ENCODE peak calls at places on chromosomes 2 and 18, in four cellular contexts. C is HEK293T, V is GM12878, Q is K562. I is an unnamed sample.

GRCh38 chr2:69509011-69509749 is 71.9 kb upstream of the NFU1 start:
- DNase-seq in C (no peak), V (no peak), Q (no peak), I (no peak)

GRCh38 chr18:73646772-73647171 is 500.9 kb downstream of the FBXO15 start:
- DNase-seq in C (no peak), V (no peak), Q (no peak), I (no peak)

GRCh38 chr2:22907330-22907729 is 477.6 kb upstream of the KLHL29 start:
- DNase-seq in C (no peak), V (no peak), Q (no peak), I (no peak)

GRCh38 chr2:162011718-162012564 is 62.1 kb downstream of the DPP4 start:
- DNase-seq in C (no peak), V (no peak), Q (no peak), I (no peak)

GRCh38 chr18:79791141-79791972 is 6.4 kb upstream of the KCNG2 start:
- DNase-seq in C (no peak), V (no peak), Q (no peak), I (peak)

GRCh38 chr2:176473177-176473576 is 203.9 kb downstream of the MTX2 start:
- DNase-seq in C (no peak), V (no peak), Q (no peak), I (no peak)

GRCh38 chr2:152126664-152127063 is 27.8 kb upstream of the CACNB4 start:
- DNase-seq in C (no peak), V (no peak), Q (no peak), I (no peak)

GRCh38 chr2:218852911-218853667 is 6.5 kb upstream of the WNT6 start:
- DNase-seq in C (peak), V (no peak), Q (peak), I (peak)

GRCh38 chr2:85431787-85432186 is 13.3 kb downstream of the SH2D6 start:
- DNase-seq in C (no peak), V (no peak), Q (no peak), I (no peak)

GRCh38 chr18:8426401-8426800 is 182.8 kb upstream of the RAB12 start:
- DNase-seq in C (peak), V (no peak), Q (peak), I (peak)

GRCh38 chr2:31947871-31948270 is 62.9 kb downstream of the MEMO1 start:
- DNase-seq in C (no peak), V (no peak), Q (no peak), I (no peak)

GRCh38 chr2:171515672-171516298 is 6.5 kb upstream of the CYBRD1 start:
- DNase-seq in C (no peak), V (no peak), Q (peak), I (no peak)

GRCh38 chr18:41870191-41870590 is 84.8 kb upstream of the PIK3C3 start:
- DNase-seq in C (no peak), V (no peak), Q (no peak), I (no peak)

GRCh38 chr2:100518801-100519200 is 44.0 kb upstream of the PDCL3 start:
- DNase-seq in C (no peak), V (no peak), Q (no peak), I (no peak)

GRCh38 chr2:153004627-153005026 is 286.2 kb downstream of the ARL6IP6 start:
- DNase-seq in C (no peak), V (no peak), Q (no peak), I (no peak)

GRCh38 chr2:195475336-195475735 is 181.7 kb upstream of the SLC39A10 start:
- DNase-seq in C (no peak), V (no peak), Q (no peak), I (no peak)

GRCh38 chr2:240960309-240960962 is 38.0 kb upstream of the SNED1 start:
- DNase-seq in C (no peak), V (no peak), Q (no peak), I (peak)

GRCh38 chr2:9846554-9846953 is 3.3 kb downstream of the TAF1B start:
- DNase-seq in C (no peak), V (no peak), Q (no peak), I (no peak)

GRCh38 chr2:13821255-13821880 is 811.1 kb upstream of the LRATD1 start:
- DNase-seq in C (no peak), V (no peak), Q (no peak), I (no peak)

GRCh38 chr2:172438741-172439508 is 11.5 kb downstream of the ITGA6 start:
- DNase-seq in C (no peak), V (no peak), Q (no peak), I (no peak)

GRCh38 chr2:16227811-16228462 is 287.6 kb downstream of the MYCN start:
- DNase-seq in C (no peak), V (no peak), Q (peak), I (no peak)

GRCh38 chr2:200862532-200863000 is 1.9 kb downstream of the CLK1 start:
- DNase-seq in C (no peak), V (peak), Q (no peak), I (peak)

GRCh38 chr2:222903234-222904220 is 42.7 kb downstream of the ACSL3 start:
- DNase-seq in C (peak), V (no peak), Q (peak), I (peak)

GRCh38 chr2:98761267-98761781 is 30.4 kb upstream of the MGAT4A start:
- DNase-seq in C (no peak), V (no peak), Q (no peak), I (peak)

GRCh38 chr2:54773233-54773632 is 49.8 kb downstream of the EML6 start:
- DNase-seq in C (no peak), V (no peak), Q (no peak), I (no peak)

GRCh38 chr2:54772110-54772509 is 48.6 kb downstream of the EML6 start:
- DNase-seq in C (no peak), V (no peak), Q (no peak), I (no peak)

GRCh38 chr2:54771166-54771565 is 47.7 kb downstream of the EML6 start:
- DNase-seq in C (no peak), V (no peak), Q (no peak), I (no peak)

GRCh38 chr2:54773838-54774237 is 50.4 kb downstream of the EML6 start:
- DNase-seq in C (peak), V (no peak), Q (no peak), I (no peak)

GRCh38 chr2:54772531-54772930 is 49.1 kb downstream of the EML6 start:
- DNase-seq in C (no peak), V (no peak), Q (no peak), I (no peak)
- TF ChIP-seq TARDBP in C (no peak), V (no peak), Q (no peak), I (no peak)

GRCh38 chr2:89767581-89768435 is 1076.3 kb downstream of the RPIA start:
- DNase-seq in C (no peak), V (no peak), Q (no peak), I (no peak)
- TF ChIP-seq TARDBP in C (no peak), V (no peak), Q (no peak), I (no peak)

GRCh38 chr18:22166070-22166972 is 3.1 kb upstream of the GATA6 start:
- DNase-seq in C (no peak), V (no peak), Q (no peak), I (no peak)

GRCh38 chr18:22163432-22163831 is 6.0 kb upstream of the GATA6 start:
- DNase-seq in C (no peak), V (no peak), Q (no peak), I (no peak)

GRCh38 chr18:22165603-22166069 is 3.8 kb upstream of the GATA6 start:
- DNase-seq in C (no peak), V (no peak), Q (no peak), I (no peak)

GRCh38 chr18:22164337-22165048 is 4.9 kb upstream of the GATA6 start:
- DNase-seq in C (no peak), V (no peak), Q (no peak), I (no peak)

GRCh38 chr18:22165049-22165602 is 4.3 kb upstream of the GATA6 start:
- DNase-seq in C (no peak), V (no peak), Q (no peak), I (no peak)
- TF ChIP-seq TARDBP in C (no peak), V (no peak), Q (no peak), I (no peak)

GRCh38 chr2:27920148-27920885 is 29.8 kb downstream of the BABAM2 start:
- DNase-seq in C (no peak), V (no peak), Q (no peak), I (peak)
- TF ChIP-seq TARDBP in C (no peak), V (no peak), Q (no peak), I (no peak)

GRCh38 chr2:158716921-158717320 is 78.2 kb upstream of the DAPL1 start:
- DNase-seq in C (no peak), V (no peak), Q (no peak), I (no peak)
- TF ChIP-seq TARDBP in C (no peak), V (no peak), Q (no peak), I (no peak)

DNA sequence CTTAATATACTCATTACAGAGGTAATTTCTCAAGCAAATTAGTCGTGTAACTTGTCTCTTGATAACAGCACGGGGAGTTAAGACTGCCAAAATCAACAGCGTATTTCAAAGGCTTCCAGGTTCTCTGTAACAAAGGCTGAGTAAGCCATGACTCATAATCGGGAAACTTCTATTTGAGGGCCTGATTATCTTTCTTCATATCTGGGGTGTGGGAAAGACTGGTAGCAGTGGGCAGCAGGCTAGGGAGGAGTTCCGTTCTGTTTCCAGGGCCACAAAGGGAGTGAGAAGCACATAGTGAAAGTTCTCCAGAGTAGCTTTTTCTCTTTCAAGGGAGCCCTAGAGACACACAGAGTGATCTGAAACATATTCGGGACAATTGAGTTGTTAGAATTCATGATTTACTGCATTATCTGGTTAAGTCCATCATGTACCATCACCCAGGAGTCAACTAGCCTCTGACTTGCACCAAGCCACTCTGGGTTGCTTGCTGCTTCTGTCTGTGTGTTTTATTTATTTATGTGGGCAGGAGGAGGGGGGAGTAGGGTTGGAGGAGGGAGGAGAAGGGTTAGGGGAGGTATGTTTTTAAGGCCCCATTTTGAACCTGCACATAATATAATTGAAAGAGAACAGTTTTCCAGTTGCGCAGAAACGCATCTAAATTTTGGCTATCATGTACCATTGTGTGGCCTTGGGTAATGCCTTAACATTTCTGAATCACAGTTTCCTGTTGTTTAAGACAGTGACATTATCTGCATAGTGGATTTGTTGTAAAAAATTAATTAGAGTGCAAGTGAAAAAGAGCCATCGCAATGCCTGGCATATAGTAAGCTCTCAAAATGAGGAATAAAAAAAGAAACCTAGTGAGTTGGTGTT is 80.5 kb upstream of the ITPRID2 start:
- DNase-seq in C (no peak), V (no peak), Q (peak), I (peak)
- TF ChIP-seq TARDBP in C (no peak), V (no peak), Q (no peak), I (no peak)

GRCh38 chr2:3864943-3865664 is 161.7 kb downstream of the DCDC2C start:
- DNase-seq in C (no peak), V (no peak), Q (no peak), I (no peak)
- TF ChIP-seq TARDBP in C (no peak), V (no peak), Q (no peak), I (no peak)

GRCh38 chr2:232518844-232519243 is 1.3 kb upstream of the PRSS56 start:
- DNase-seq in C (no peak), V (no peak), Q (no peak), I (no peak)
- TF ChIP-seq TARDBP in C (no peak), V (no peak), Q (no peak), I (no peak)

DNA sequence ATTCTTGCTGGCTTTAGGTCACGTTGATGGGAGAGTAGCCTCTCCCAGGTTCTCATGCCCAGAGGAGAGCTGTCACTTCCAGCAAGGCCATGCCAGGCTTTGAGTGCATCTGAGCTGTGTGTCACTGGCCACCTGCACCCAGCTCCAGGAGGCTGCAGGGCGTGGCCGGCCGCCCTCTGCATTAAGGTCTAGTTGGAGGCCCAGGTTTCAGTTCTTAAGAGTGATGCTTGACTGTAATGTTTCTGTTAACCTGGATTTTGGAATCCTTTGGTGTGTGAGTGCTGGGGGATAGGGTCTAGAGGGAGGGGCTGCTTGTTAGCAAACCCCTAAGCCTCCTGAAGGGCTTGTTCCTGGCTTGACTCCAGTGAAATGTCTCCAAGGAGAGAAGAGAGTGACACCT is 140.1 kb downstream of the ACOXL start:
- DNase-seq in C (no peak), V (no peak), Q (no peak), I (no peak)
- TF ChIP-seq TARDBP in C (no peak), V (no peak), Q (no peak), I (no peak)

I was measured in HepG2.